ENCODE peak calls at places on chromosomes 4 and X, in nine cellular contexts. One of them, this sample, is unnamed.

GRCh38 chr4:82721819-82722423 is 76.7 kb downstream of the SCD5 start:
- DNase-seq in endodermal cell: no peak
- DNase-seq in MM.1S: peak
- DNase-seq in B cell: no peak
- DNase-seq in retinal pigment epithelial cell: no peak
- DNase-seq in OCI-LY7: peak
- DNase-seq in tibial artery: no peak
- DNase-seq in gastrocnemius medialis: no peak
- DNase-seq in heart left ventricle: peak
- DNase-seq in this sample: no peak

GRCh38 chr4:119663160-119663788 is 34.7 kb upstream of the PDE5A start:
- DNase-seq in endodermal cell: no peak
- DNase-seq in MM.1S: peak
- DNase-seq in B cell: no peak
- DNase-seq in retinal pigment epithelial cell: no peak
- DNase-seq in OCI-LY7: no peak
- DNase-seq in tibial artery: no peak
- DNase-seq in gastrocnemius medialis: no peak
- DNase-seq in heart left ventricle: no peak
- DNase-seq in this sample: no peak

GRCh38 chr4:62548108-62548524 is 1348.0 kb downstream of the ADGRL3 start:
- DNase-seq in endodermal cell: peak
- DNase-seq in MM.1S: no peak
- DNase-seq in B cell: no peak
- DNase-seq in retinal pigment epithelial cell: no peak
- DNase-seq in OCI-LY7: no peak
- DNase-seq in tibial artery: peak
- DNase-seq in gastrocnemius medialis: peak
- DNase-seq in heart left ventricle: peak
- DNase-seq in this sample: no peak

GRCh38 chr4:169625886-169626285 is 5.5 kb downstream of the CLCN3 start:
- DNase-seq in endodermal cell: no peak
- DNase-seq in MM.1S: no peak
- DNase-seq in B cell: no peak
- DNase-seq in retinal pigment epithelial cell: no peak
- DNase-seq in OCI-LY7: no peak
- DNase-seq in tibial artery: no peak
- DNase-seq in gastrocnemius medialis: no peak
- DNase-seq in heart left ventricle: no peak
- DNase-seq in this sample: no peak

GRCh38 chr4:48047421-48047844 is 30.9 kb downstream of the NIPAL1 start:
- DNase-seq in endodermal cell: no peak
- DNase-seq in MM.1S: peak
- DNase-seq in B cell: peak
- DNase-seq in retinal pigment epithelial cell: no peak
- DNase-seq in OCI-LY7: peak
- DNase-seq in tibial artery: no peak
- DNase-seq in gastrocnemius medialis: no peak
- DNase-seq in heart left ventricle: no peak
- DNase-seq in this sample: no peak

GRCh38 chr4:118076958-118077766 is 42.9 kb downstream of the NDST3 start:
- DNase-seq in endodermal cell: peak
- DNase-seq in MM.1S: peak
- DNase-seq in B cell: no peak
- DNase-seq in retinal pigment epithelial cell: no peak
- DNase-seq in OCI-LY7: peak
- DNase-seq in tibial artery: no peak
- DNase-seq in gastrocnemius medialis: no peak
- DNase-seq in heart left ventricle: no peak
- DNase-seq in this sample: no peak

GRCh38 chrX:70852294-70852693 is 56.2 kb downstream of the TEX11 start:
- DNase-seq in endodermal cell: no peak
- DNase-seq in MM.1S: no peak
- DNase-seq in B cell: no peak
- DNase-seq in retinal pigment epithelial cell: no peak
- DNase-seq in OCI-LY7: no peak
- DNase-seq in tibial artery: no peak
- DNase-seq in gastrocnemius medialis: no peak
- DNase-seq in heart left ventricle: no peak
- DNase-seq in this sample: no peak

GRCh38 chrX:136147966-136148365 is 633 bp downstream of the FHL1 start:
- DNase-seq in endodermal cell: peak
- DNase-seq in MM.1S: no peak
- DNase-seq in B cell: no peak
- DNase-seq in retinal pigment epithelial cell: no peak
- DNase-seq in OCI-LY7: no peak
- DNase-seq in tibial artery: no peak
- DNase-seq in gastrocnemius medialis: no peak
- DNase-seq in heart left ventricle: peak
- DNase-seq in this sample: peak

GRCh38 chrX:21802054-21802660 is 37.3 kb upstream of the MBTPS2 start:
- DNase-seq in endodermal cell: no peak
- DNase-seq in MM.1S: no peak
- DNase-seq in B cell: no peak
- DNase-seq in retinal pigment epithelial cell: peak
- DNase-seq in OCI-LY7: no peak
- DNase-seq in tibial artery: no peak
- DNase-seq in gastrocnemius medialis: no peak
- DNase-seq in heart left ventricle: no peak
- DNase-seq in this sample: no peak

GRCh38 chrX:17842769-17843525 is 18.2 kb downstream of the RAI2 start:
- DNase-seq in endodermal cell: no peak
- DNase-seq in MM.1S: no peak
- DNase-seq in B cell: no peak
- DNase-seq in retinal pigment epithelial cell: no peak
- DNase-seq in OCI-LY7: no peak
- DNase-seq in tibial artery: no peak
- DNase-seq in gastrocnemius medialis: no peak
- DNase-seq in heart left ventricle: no peak
- DNase-seq in this sample: no peak

GRCh38 chrX:34848281-34848680 is 94.3 kb upstream of the FAM47B start:
- DNase-seq in endodermal cell: no peak
- DNase-seq in MM.1S: no peak
- DNase-seq in B cell: no peak
- DNase-seq in retinal pigment epithelial cell: no peak
- DNase-seq in OCI-LY7: no peak
- DNase-seq in tibial artery: no peak
- DNase-seq in gastrocnemius medialis: no peak
- DNase-seq in heart left ventricle: no peak
- DNase-seq in this sample: no peak

GRCh38 chrX:129115104-129115503 is 408.2 kb downstream of the SMARCA1 start:
- DNase-seq in endodermal cell: peak
- DNase-seq in MM.1S: peak
- DNase-seq in B cell: no peak
- DNase-seq in retinal pigment epithelial cell: no peak
- DNase-seq in OCI-LY7: peak
- DNase-seq in tibial artery: no peak
- DNase-seq in gastrocnemius medialis: no peak
- DNase-seq in heart left ventricle: no peak
- DNase-seq in this sample: no peak

DNA sequence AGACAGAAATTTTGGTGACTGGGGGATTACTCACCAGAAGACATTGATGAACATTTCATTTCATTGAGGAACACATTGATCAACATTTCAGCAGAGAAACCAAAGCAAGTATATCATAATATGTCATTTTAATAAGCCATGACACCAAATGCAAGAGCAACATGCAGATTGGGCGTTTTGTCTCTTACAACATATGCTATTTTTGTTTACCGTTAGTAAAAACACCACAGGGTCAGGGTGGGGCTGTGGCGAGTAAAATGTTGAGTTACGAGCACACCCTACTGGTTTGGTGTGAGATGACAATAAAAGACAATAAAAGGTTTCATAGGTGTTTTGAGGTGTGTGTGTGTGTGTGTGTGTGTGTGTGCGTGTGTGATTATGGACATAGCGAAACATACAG is 294.5 kb downstream of the PDGFC start:
- DNase-seq in endodermal cell: peak
- DNase-seq in MM.1S: peak
- DNase-seq in B cell: no peak
- DNase-seq in retinal pigment epithelial cell: no peak
- DNase-seq in OCI-LY7: peak
- DNase-seq in tibial artery: no peak
- DNase-seq in gastrocnemius medialis: no peak
- DNase-seq in heart left ventricle: no peak
- DNase-seq in this sample: no peak
- TF ChIP-seq CTCF in endodermal cell: peak
- TF ChIP-seq CTCF in MM.1S: peak
- TF ChIP-seq CTCF in B cell: no peak
- TF ChIP-seq CTCF in retinal pigment epithelial cell: no peak
- TF ChIP-seq CTCF in OCI-LY7: peak
- TF ChIP-seq CTCF in tibial artery: no peak
- TF ChIP-seq CTCF in gastrocnemius medialis: peak
- TF ChIP-seq CTCF in heart left ventricle: no peak
- TF ChIP-seq CTCF in this sample: peak

GRCh38 chr4:11765849-11766453 is 337.3 kb upstream of the HS3ST1 start:
- DNase-seq in endodermal cell: peak
- DNase-seq in MM.1S: peak
- DNase-seq in B cell: no peak
- DNase-seq in retinal pigment epithelial cell: no peak
- DNase-seq in OCI-LY7: peak
- DNase-seq in tibial artery: no peak
- DNase-seq in gastrocnemius medialis: no peak
- DNase-seq in heart left ventricle: no peak
- DNase-seq in this sample: no peak
- TF ChIP-seq CTCF in endodermal cell: peak
- TF ChIP-seq CTCF in MM.1S: peak
- TF ChIP-seq CTCF in B cell: peak
- TF ChIP-seq CTCF in retinal pigment epithelial cell: peak
- TF ChIP-seq CTCF in OCI-LY7: peak
- TF ChIP-seq CTCF in tibial artery: peak
- TF ChIP-seq CTCF in gastrocnemius medialis: no peak
- TF ChIP-seq CTCF in heart left ventricle: peak
- TF ChIP-seq CTCF in this sample: peak

GRCh38 chr4:4384837-4385236 is 2.1 kb upstream of the NSG1 start:
- DNase-seq in endodermal cell: peak
- DNase-seq in MM.1S: no peak
- DNase-seq in B cell: no peak
- DNase-seq in retinal pigment epithelial cell: no peak
- DNase-seq in OCI-LY7: peak
- DNase-seq in tibial artery: no peak
- DNase-seq in gastrocnemius medialis: no peak
- DNase-seq in heart left ventricle: no peak
- DNase-seq in this sample: peak

GRCh38 chr4:4387531-4388311 is 819 bp downstream of the NSG1 start:
- DNase-seq in endodermal cell: peak
- DNase-seq in MM.1S: no peak
- DNase-seq in B cell: no peak
- DNase-seq in retinal pigment epithelial cell: no peak
- DNase-seq in OCI-LY7: peak
- DNase-seq in tibial artery: no peak
- DNase-seq in gastrocnemius medialis: no peak
- DNase-seq in heart left ventricle: no peak
- DNase-seq in this sample: peak

GRCh38 chr4:4386736-4387392 is at the start of gene NSG1:
- DNase-seq in endodermal cell: peak
- DNase-seq in MM.1S: no peak
- DNase-seq in B cell: no peak
- DNase-seq in retinal pigment epithelial cell: no peak
- DNase-seq in OCI-LY7: peak
- DNase-seq in tibial artery: no peak
- DNase-seq in gastrocnemius medialis: no peak
- DNase-seq in heart left ventricle: peak
- DNase-seq in this sample: peak

GRCh38 chr4:4385729-4386295 is 1.1 kb upstream of the NSG1 start:
- DNase-seq in endodermal cell: peak
- DNase-seq in MM.1S: no peak
- DNase-seq in B cell: no peak
- DNase-seq in retinal pigment epithelial cell: no peak
- DNase-seq in OCI-LY7: no peak
- DNase-seq in tibial artery: no peak
- DNase-seq in gastrocnemius medialis: no peak
- DNase-seq in heart left ventricle: no peak
- DNase-seq in this sample: peak

DNA sequence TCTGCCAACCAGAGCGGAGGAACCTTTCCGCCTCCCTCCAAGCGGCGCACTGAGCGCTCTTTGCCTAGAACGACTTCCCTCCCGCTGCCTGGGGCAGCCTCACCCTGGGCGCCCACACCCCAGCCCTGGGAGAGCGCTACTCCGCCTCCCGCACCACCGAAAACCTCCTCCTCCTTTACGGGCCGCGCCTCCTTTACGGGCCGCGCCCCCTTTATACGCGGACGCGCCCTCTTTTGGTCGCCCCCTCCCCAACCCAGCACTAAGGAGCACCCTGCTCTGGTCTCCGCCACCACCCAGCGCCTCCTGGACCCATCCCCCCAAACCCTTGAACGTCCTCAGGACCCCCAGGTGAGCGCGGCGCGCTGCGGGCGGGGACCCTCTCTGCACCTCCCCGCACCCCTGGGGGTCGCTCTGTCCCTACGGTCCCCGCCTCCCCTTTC is 586 bp upstream of the NSG1 start:
- DNase-seq in endodermal cell: peak
- DNase-seq in MM.1S: no peak
- DNase-seq in B cell: no peak
- DNase-seq in retinal pigment epithelial cell: no peak
- DNase-seq in OCI-LY7: peak
- DNase-seq in tibial artery: no peak
- DNase-seq in gastrocnemius medialis: no peak
- DNase-seq in heart left ventricle: no peak
- DNase-seq in this sample: peak
- TF ChIP-seq CTCF in endodermal cell: no peak
- TF ChIP-seq CTCF in MM.1S: no peak
- TF ChIP-seq CTCF in B cell: no peak
- TF ChIP-seq CTCF in retinal pigment epithelial cell: no peak
- TF ChIP-seq CTCF in OCI-LY7: no peak
- TF ChIP-seq CTCF in tibial artery: no peak
- TF ChIP-seq CTCF in gastrocnemius medialis: no peak
- TF ChIP-seq CTCF in heart left ventricle: no peak
- TF ChIP-seq CTCF in this sample: no peak

GRCh38 chr4:185221912-185222311 is 12.5 kb downstream of the SNX25 start:
- DNase-seq in endodermal cell: no peak
- DNase-seq in MM.1S: no peak
- DNase-seq in B cell: no peak
- DNase-seq in retinal pigment epithelial cell: no peak
- DNase-seq in OCI-LY7: no peak
- DNase-seq in tibial artery: no peak
- DNase-seq in gastrocnemius medialis: no peak
- DNase-seq in heart left ventricle: no peak
- DNase-seq in this sample: no peak

GRCh38 chr4:185222598-185222997 is 13.2 kb downstream of the SNX25 start:
- DNase-seq in endodermal cell: no peak
- DNase-seq in MM.1S: no peak
- DNase-seq in B cell: no peak
- DNase-seq in retinal pigment epithelial cell: no peak
- DNase-seq in OCI-LY7: no peak
- DNase-seq in tibial artery: no peak
- DNase-seq in gastrocnemius medialis: no peak
- DNase-seq in heart left ventricle: no peak
- DNase-seq in this sample: no peak

GRCh38 chr4:185221491-185221890 is 12.1 kb downstream of the SNX25 start:
- DNase-seq in endodermal cell: no peak
- DNase-seq in MM.1S: no peak
- DNase-seq in B cell: no peak
- DNase-seq in retinal pigment epithelial cell: no peak
- DNase-seq in OCI-LY7: no peak
- DNase-seq in tibial artery: no peak
- DNase-seq in gastrocnemius medialis: no peak
- DNase-seq in heart left ventricle: no peak
- DNase-seq in this sample: no peak

GRCh38 chr4:185227131-185227551 is 17.7 kb downstream of the SNX25 start:
- DNase-seq in endodermal cell: no peak
- DNase-seq in MM.1S: no peak
- DNase-seq in B cell: no peak
- DNase-seq in retinal pigment epithelial cell: no peak
- DNase-seq in OCI-LY7: no peak
- DNase-seq in tibial artery: no peak
- DNase-seq in gastrocnemius medialis: no peak
- DNase-seq in heart left ventricle: no peak
- DNase-seq in this sample: no peak

GRCh38 chr4:185224597-185224996 is 15.2 kb downstream of the SNX25 start:
- DNase-seq in endodermal cell: no peak
- DNase-seq in MM.1S: no peak
- DNase-seq in B cell: no peak
- DNase-seq in retinal pigment epithelial cell: no peak
- DNase-seq in OCI-LY7: no peak
- DNase-seq in tibial artery: no peak
- DNase-seq in gastrocnemius medialis: no peak
- DNase-seq in heart left ventricle: no peak
- DNase-seq in this sample: no peak
- TF ChIP-seq CTCF in endodermal cell: peak
- TF ChIP-seq CTCF in MM.1S: peak
- TF ChIP-seq CTCF in B cell: peak
- TF ChIP-seq CTCF in retinal pigment epithelial cell: no peak
- TF ChIP-seq CTCF in OCI-LY7: peak
- TF ChIP-seq CTCF in tibial artery: no peak
- TF ChIP-seq CTCF in gastrocnemius medialis: no peak
- TF ChIP-seq CTCF in heart left ventricle: no peak
- TF ChIP-seq CTCF in this sample: no peak